ENCODE peak calls at places on chromosomes 1 and 21, in ten cellular contexts. G is cardiac muscle cell, Z is GM12864, N is adrenal gland, V is astrocyte of the cerebellum, O is mammary epithelial cell, Q is psoas muscle, A is lung, K is RWPE2, T is neural crest cell. E is an unnamed sample.

GRCh38 chr1:160827418-160827817 is 31.4 kb downstream of the LY9 start:
- DNase-seq in G (peak; percentile 66), Z (no peak), N (peak; percentile 25), V (no peak), O (peak; percentile 35), Q (no peak), A (peak; percentile 30), K (no peak), T (no peak), E (no peak)

GRCh38 chr1:236394905-236395779 is 1.1 kb downstream of the EDARADD start:
- DNase-seq in G (peak; percentile 34), Z (no peak), N (no peak), V (no peak), O (peak; percentile 72), Q (peak; percentile 18), A (no peak), K (no peak), T (peak; percentile 35), E (no peak)

GRCh38 chr1:93844262-93845045 is 34.6 kb downstream of the DNTTIP2 start:
- DNase-seq in G (peak; percentile 89), Z (peak; percentile 39), N (peak; percentile 60), V (peak; percentile 73), O (peak; percentile 66), Q (no peak), A (peak; percentile 46), K (no peak), T (peak; percentile 27), E (no peak)

GRCh38 chr1:63774617-63775417 is 1.0 kb downstream of the ROR1 start:
- DNase-seq in G (peak; percentile 51), Z (no peak), N (peak; percentile 27), V (no peak), O (peak; percentile 62), Q (peak; percentile 46), A (peak; percentile 49), K (no peak), T (peak; percentile 51), E (no peak)

GRCh38 chr1:87103099-87103498 is 188.7 kb downstream of the HS2ST1 start:
- DNase-seq in G (no peak), Z (no peak), N (no peak), V (no peak), O (no peak), Q (no peak), A (no peak), K (no peak), T (no peak), E (no peak)

GRCh38 chr1:53968125-53968513 is 22.0 kb downstream of the LRRC42 start:
- DNase-seq in G (no peak), Z (no peak), N (no peak), V (no peak), O (no peak), Q (no peak), A (no peak), K (no peak), T (no peak), E (no peak)

GRCh38 chr1:206435450-206435849 is 34.8 kb upstream of the IKBKE start:
- DNase-seq in G (no peak), Z (peak; percentile 4), N (no peak), V (no peak), O (no peak), Q (no peak), A (no peak), K (no peak), T (no peak), E (no peak)

GRCh38 chr1:194339451-194339850 is 1153.0 kb upstream of the B3GALT2 start:
- DNase-seq in G (no peak), Z (no peak), N (no peak), V (no peak), O (no peak), Q (no peak), A (no peak), K (no peak), T (no peak), E (no peak)

GRCh38 chr1:50831300-50832061 is 128.6 kb downstream of the FAF1 start:
- DNase-seq in G (no peak), Z (no peak), N (no peak), V (no peak), O (no peak), Q (no peak), A (no peak), K (no peak), T (no peak), E (no peak)

GRCh38 chr1:37794372-37795339 is 1.0 kb downstream of the MANEAL start:
- DNase-seq in G (no peak), Z (no peak), N (no peak), V (no peak), O (no peak), Q (no peak), A (no peak), K (no peak), T (no peak), E (no peak)

GRCh38 chr1:171664976-171665375 is 12.5 kb upstream of the MYOC start:
- DNase-seq in G (no peak), Z (no peak), N (no peak), V (no peak), O (peak; percentile 14), Q (no peak), A (no peak), K (no peak), T (no peak), E (no peak)

GRCh38 chr1:99594205-99594604 is 51.7 kb upstream of the PALMD start:
- DNase-seq in G (peak; percentile 31), Z (no peak), N (no peak), V (no peak), O (no peak), Q (no peak), A (no peak), K (no peak), T (no peak), E (no peak)

GRCh38 chr1:235901461-235901860 is 34.8 kb upstream of the LYST start:
- DNase-seq in G (peak; percentile 39), Z (no peak), N (no peak), V (no peak), O (peak; percentile 51), Q (no peak), A (no peak), K (no peak), T (no peak), E (no peak)

GRCh38 chr1:36083635-36084501 is at the start of gene TEKT2:
- DNase-seq in G (peak; percentile 63), Z (no peak), N (peak; percentile 50), V (no peak), O (no peak), Q (no peak), A (peak; percentile 42), K (no peak), T (peak; percentile 68), E (no peak)

GRCh38 chr1:230167419-230167852 is 100.4 kb downstream of the GALNT2 start:
- DNase-seq in G (peak; percentile 64), Z (peak; percentile 47), N (peak; percentile 28), V (no peak), O (peak; percentile 50), Q (no peak), A (no peak), K (no peak), T (no peak), E (peak; percentile 76)

GRCh38 chr1:145927916-145928647 is 798 bp upstream of the RBM8A start:
- DNase-seq in G (no peak), Z (no peak), N (no peak), V (no peak), O (no peak), Q (no peak), A (no peak), K (no peak), T (no peak), E (no peak)

GRCh38 chr21:37233551-37234146 is 33.5 kb downstream of the VPS26C start:
- DNase-seq in G (no peak), Z (no peak), N (no peak), V (no peak), O (no peak), Q (no peak), A (no peak), K (no peak), T (no peak), E (no peak)

GRCh38 chr1:198462365-198463025 is 78.0 kb downstream of the ATP6V1G3 start:
- DNase-seq in G (no peak), Z (no peak), N (no peak), V (no peak), O (peak; percentile 78), Q (no peak), A (no peak), K (peak; percentile 31), T (no peak), E (no peak)

GRCh38 chr1:155706101-155706619 is 17.3 kb downstream of the DAP3 start:
- DNase-seq in G (peak; percentile 47), Z (no peak), N (no peak), V (no peak), O (peak; percentile 48), Q (no peak), A (no peak), K (no peak), T (no peak), E (no peak)

DNA sequence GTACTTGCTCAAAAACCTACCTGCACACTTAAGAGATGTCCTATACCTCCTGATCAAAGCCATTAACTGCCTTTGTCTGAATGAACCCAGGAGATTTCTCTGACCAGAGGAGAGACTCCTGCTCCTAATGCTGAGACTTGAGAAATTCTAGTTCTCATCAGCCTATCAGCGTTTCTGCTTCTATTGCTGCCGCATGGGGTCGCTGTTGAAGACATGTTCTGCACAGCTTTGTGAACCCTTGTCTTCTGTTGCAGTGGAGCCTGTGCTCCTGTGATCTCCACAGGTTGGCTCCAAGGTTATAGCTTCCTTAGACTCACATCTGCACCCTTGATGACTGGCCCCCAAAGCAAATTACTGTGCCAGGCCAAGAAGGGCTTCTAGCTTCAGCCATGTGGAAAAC is 40.2 kb downstream of the EDN2 start:
- DNase-seq in G (no peak), Z (no peak), N (no peak), V (no peak), O (no peak), Q (no peak), A (no peak), K (no peak), T (no peak), E (no peak)
- TF ChIP-seq CTCF in G (peak; percentile 21), Z (peak; percentile 30), N (no peak), V (peak; percentile 27), O (peak; percentile 22), Q (no peak), A (no peak), K (peak; percentile 14), T (peak; percentile 40), E (no peak)

GRCh38 chr1:46413596-46413985 is 19.5 kb downstream of the FAAH start:
- DNase-seq in G (peak; percentile 12), Z (no peak), N (no peak), V (no peak), O (no peak), Q (no peak), A (no peak), K (no peak), T (no peak), E (no peak)
- TF ChIP-seq CTCF in G (peak; percentile 37), Z (peak; percentile 65), N (no peak), V (peak; percentile 38), O (peak; percentile 29), Q (no peak), A (no peak), K (no peak), T (no peak), E (no peak)

GRCh38 chr1:204080163-204080903 is 7.4 kb downstream of the SOX13 start:
- DNase-seq in G (peak; percentile 96), Z (no peak), N (peak; percentile 94), V (peak; percentile 70), O (peak; percentile 90), Q (peak; percentile 68), A (peak; percentile 96), K (peak; percentile 96), T (no peak), E (no peak)
- TF ChIP-seq CTCF in G (no peak), Z (no peak), N (no peak), V (peak; percentile 6), O (no peak), Q (no peak), A (no peak), K (no peak), T (no peak), E (no peak)

GRCh38 chr1:182054698-182055326 is 6.7 kb downstream of the ZNF648 start:
- DNase-seq in G (peak; percentile 5), Z (peak; percentile 21), N (peak; percentile 69), V (no peak), O (peak; percentile 38), Q (no peak), A (peak; percentile 51), K (no peak), T (peak; percentile 53), E (no peak)
- TF ChIP-seq CTCF in G (peak; percentile 25), Z (peak; percentile 70), N (peak; percentile 28), V (peak; percentile 42), O (peak; percentile 60), Q (peak; percentile 43), A (peak; percentile 35), K (peak; percentile 64), T (peak; percentile 64), E (peak; percentile 31)